ENCODE peak calls at places on chromosomes 13 and 19, in four cellular contexts. One of them, this sample, is unnamed.

GRCh38 chr19:38155453-38155852 is 68.6 kb downstream of the DPF1 start:
- DNase-seq in WTC11: no peak
- DNase-seq in K562: peak; percentile 77
- DNase-seq in GM12878: no peak
- DNase-seq in this sample: no peak

GRCh38 chr19:47344425-47344824 is 4.7 kb upstream of the DHX34 start:
- DNase-seq in GM12878: no peak
- DNase-seq in K562: no peak
- DNase-seq in WTC11: no peak
- DNase-seq in this sample: no peak

GRCh38 chr13:97542102-97542501 is 108.1 kb downstream of the RAP2A start:
- DNase-seq in K562: no peak
- DNase-seq in GM12878: no peak
- DNase-seq in WTC11: no peak
- DNase-seq in this sample: no peak

GRCh38 chr13:35697281-35697680 is 220.8 kb upstream of the MAB21L1 start:
- DNase-seq in WTC11: no peak
- DNase-seq in K562: no peak
- DNase-seq in GM12878: no peak
- DNase-seq in this sample: no peak

GRCh38 chr19:50449236-50449899 is 16.7 kb downstream of the MYBPC2 start:
- DNase-seq in K562: no peak
- DNase-seq in WTC11: no peak
- DNase-seq in GM12878: no peak
- DNase-seq in this sample: no peak

GRCh38 chr19:7203317-7203716 is 90.9 kb downstream of the INSR start:
- DNase-seq in K562: no peak
- DNase-seq in GM12878: no peak
- DNase-seq in WTC11: no peak
- DNase-seq in this sample: no peak

GRCh38 chr13:112446867-112447266 is 70.7 kb downstream of the SPACA7 start:
- DNase-seq in K562: no peak
- DNase-seq in GM12878: no peak
- DNase-seq in WTC11: no peak
- DNase-seq in this sample: no peak

GRCh38 chr13:42215578-42216421 is 56.2 kb upstream of the AKAP11 start:
- DNase-seq in GM12878: peak; percentile 4
- DNase-seq in WTC11: peak; percentile 42
- DNase-seq in K562: peak; percentile 45
- DNase-seq in this sample: peak; percentile 10

GRCh38 chr19:50190439-50190891 is 13.0 kb upstream of the MYH14 start:
- DNase-seq in GM12878: peak; percentile 37
- DNase-seq in K562: no peak
- DNase-seq in WTC11: no peak
- DNase-seq in this sample: no peak

GRCh38 chr13:99269627-99270252 is 11.6 kb upstream of the GPR18 start:
- DNase-seq in WTC11: no peak
- DNase-seq in K562: peak; percentile 56
- DNase-seq in GM12878: no peak
- DNase-seq in this sample: peak; percentile 25

GRCh38 chr13:39455534-39456175 is 147.3 kb downstream of the LHFPL6 start:
- DNase-seq in WTC11: no peak
- DNase-seq in K562: no peak
- DNase-seq in GM12878: no peak
- DNase-seq in this sample: no peak

GRCh38 chr13:92265408-92265807 is 867.0 kb downstream of the GPC5 start:
- DNase-seq in GM12878: no peak
- DNase-seq in WTC11: no peak
- DNase-seq in K562: no peak
- DNase-seq in this sample: no peak

GRCh38 chr19:6126335-6126974 is 9.0 kb upstream of the ACSBG2 start:
- DNase-seq in GM12878: peak; percentile 71
- DNase-seq in WTC11: no peak
- DNase-seq in K562: peak; percentile 79
- DNase-seq in this sample: peak; percentile 67

GRCh38 chr13:112653821-112654220 is 36.0 kb upstream of the ATP11A start:
- DNase-seq in K562: no peak
- DNase-seq in GM12878: no peak
- DNase-seq in WTC11: no peak
- DNase-seq in this sample: no peak

GRCh38 chr19:3862826-3863500 is 5.9 kb downstream of the ZFR2 start:
- DNase-seq in K562: no peak
- DNase-seq in WTC11: peak; percentile 18
- DNase-seq in GM12878: no peak
- DNase-seq in this sample: no peak

GRCh38 chr13:56907766-56908165 is 233.0 kb upstream of the PRR20A start:
- DNase-seq in K562: no peak
- DNase-seq in GM12878: no peak
- DNase-seq in WTC11: no peak
- DNase-seq in this sample: no peak

GRCh38 chr19:16259385-16260159 is 61.9 kb downstream of the AP1M1 start:
- DNase-seq in K562: no peak
- DNase-seq in GM12878: peak; percentile 52
- DNase-seq in WTC11: no peak
- DNase-seq in this sample: no peak

GRCh38 chr19:18768997-18769891 is 21.9 kb downstream of the COMP start:
- DNase-seq in WTC11: no peak
- DNase-seq in GM12878: no peak
- DNase-seq in K562: no peak
- DNase-seq in this sample: no peak

GRCh38 chr13:94706101-94706853 is 6.1 kb downstream of the SOX21 start:
- DNase-seq in WTC11: no peak
- DNase-seq in K562: no peak
- DNase-seq in GM12878: no peak
- DNase-seq in this sample: no peak

GRCh38 chr13:81302677-81303076 is 961.8 kb upstream of the SPRY2 start:
- DNase-seq in K562: no peak
- DNase-seq in GM12878: no peak
- DNase-seq in WTC11: no peak
- DNase-seq in this sample: no peak

GRCh38 chr13:59666504-59666903 is 497.2 kb downstream of the DIAPH3 start:
- DNase-seq in K562: no peak
- DNase-seq in WTC11: no peak
- DNase-seq in GM12878: no peak
- DNase-seq in this sample: no peak

GRCh38 chr19:33242911-33243310 is 17.3 kb upstream of the SLC7A10 start:
- DNase-seq in WTC11: no peak
- DNase-seq in K562: no peak
- DNase-seq in GM12878: no peak
- DNase-seq in this sample: no peak

GRCh38 chr13:80737513-80737912 is 396.6 kb upstream of the SPRY2 start:
- DNase-seq in GM12878: no peak
- DNase-seq in K562: no peak
- DNase-seq in WTC11: no peak
- DNase-seq in this sample: no peak

GRCh38 chr19:15702590-15702930 is 25.3 kb upstream of the OR10H2 start:
- DNase-seq in K562: peak; percentile 63
- DNase-seq in WTC11: no peak
- DNase-seq in GM12878: no peak
- DNase-seq in this sample: peak; percentile 83

GRCh38 chr13:66210677-66211076 is 1019.5 kb downstream of the PCDH9 start:
- DNase-seq in K562: peak; percentile 1
- DNase-seq in GM12878: no peak
- DNase-seq in WTC11: no peak
- DNase-seq in this sample: no peak

GRCh38 chr19:28239270-28239669 is 973.7 kb downstream of the UQCRFS1 start:
- DNase-seq in GM12878: no peak
- DNase-seq in K562: peak; percentile 30
- DNase-seq in WTC11: peak; percentile 80
- DNase-seq in this sample: no peak

GRCh38 chr13:31044658-31045620 is 112.5 kb downstream of the TEX26 start:
- DNase-seq in GM12878: peak; percentile 21
- DNase-seq in K562: no peak
- DNase-seq in WTC11: no peak
- DNase-seq in this sample: no peak

GRCh38 chr13:98195054-98195791 is 18.2 kb upstream of the RNF113B start:
- DNase-seq in K562: no peak
- DNase-seq in GM12878: no peak
- DNase-seq in WTC11: no peak
- DNase-seq in this sample: no peak

GRCh38 chr13:35818577-35819165 is 312.5 kb downstream of the DCLK1 start:
- DNase-seq in WTC11: no peak
- DNase-seq in K562: peak; percentile 14
- DNase-seq in GM12878: no peak
- DNase-seq in this sample: peak; percentile 7

GRCh38 chr13:74134777-74135305 is 637 bp upstream of the KLF12 start:
- DNase-seq in WTC11: peak; percentile 32
- DNase-seq in K562: no peak
- DNase-seq in GM12878: no peak
- DNase-seq in this sample: no peak

GRCh38 chr13:111789420-111789819 is 277.5 kb upstream of the SOX1 start:
- DNase-seq in WTC11: no peak
- DNase-seq in K562: no peak
- DNase-seq in GM12878: no peak
- DNase-seq in this sample: no peak

GRCh38 chr19:53655042-53655665 is 23.4 kb downstream of the DPRX start:
- DNase-seq in WTC11: no peak
- DNase-seq in GM12878: no peak
- DNase-seq in K562: no peak
- DNase-seq in this sample: no peak

GRCh38 chr13:44576396-44577235 is 486 bp upstream of the TSC22D1 start:
- DNase-seq in GM12878: no peak
- DNase-seq in WTC11: peak; percentile 35
- DNase-seq in K562: peak; percentile 17
- DNase-seq in this sample: no peak
- TF ChIP-seq TCF7 in GM12878: no peak
- TF ChIP-seq TCF7 in WTC11: no peak
- TF ChIP-seq TCF7 in K562: no peak
- TF ChIP-seq TCF7 in this sample: no peak

GRCh38 chr13:26010487-26011207 is 41.2 kb downstream of the SHISA2 start:
- DNase-seq in K562: no peak
- DNase-seq in WTC11: no peak
- DNase-seq in GM12878: no peak
- DNase-seq in this sample: no peak
- TF ChIP-seq TCF7 in K562: no peak
- TF ChIP-seq TCF7 in WTC11: no peak
- TF ChIP-seq TCF7 in GM12878: no peak
- TF ChIP-seq TCF7 in this sample: no peak

DNA sequence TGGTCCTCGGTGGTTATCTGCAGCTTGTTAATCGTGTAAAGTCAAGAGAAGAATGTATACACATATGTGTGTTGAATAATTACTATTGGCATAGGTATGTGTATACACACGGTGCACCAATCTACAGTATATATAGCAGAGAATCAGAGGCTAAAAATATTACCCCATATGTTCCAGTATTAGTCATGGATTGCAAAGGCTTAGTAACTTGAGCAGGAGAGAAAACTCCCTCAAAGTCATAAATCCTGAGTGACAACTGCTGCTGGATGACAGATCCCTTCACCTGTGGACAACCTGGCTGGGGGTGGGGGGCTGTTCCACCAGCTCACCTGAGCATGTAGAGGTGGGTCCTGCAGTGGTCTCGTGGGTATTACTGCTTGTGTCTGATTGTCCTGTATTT is 185.0 kb downstream of the ZNF536 start:
- DNase-seq in K562: no peak
- DNase-seq in GM12878: no peak
- DNase-seq in WTC11: no peak
- DNase-seq in this sample: no peak
- TF ChIP-seq TCF7 in K562: no peak
- TF ChIP-seq TCF7 in GM12878: no peak
- TF ChIP-seq TCF7 in WTC11: no peak
- TF ChIP-seq TCF7 in this sample: no peak

GRCh38 chr13:50990050-50990449 is 80.5 kb downstream of the RNASEH2B start:
- DNase-seq in GM12878: no peak
- DNase-seq in K562: peak; percentile 6
- DNase-seq in WTC11: no peak
- DNase-seq in this sample: no peak

GRCh38 chr13:50989476-50989875 is 79.9 kb downstream of the RNASEH2B start:
- DNase-seq in GM12878: no peak
- DNase-seq in WTC11: no peak
- DNase-seq in K562: peak; percentile 43
- DNase-seq in this sample: peak; percentile 14

GRCh38 chr13:50991624-50992610 is 82.3 kb downstream of the RNASEH2B start:
- DNase-seq in GM12878: peak; percentile 23
- DNase-seq in WTC11: no peak
- DNase-seq in K562: no peak
- DNase-seq in this sample: no peak

GRCh38 chr13:50993371-50993770 is 83.8 kb downstream of the RNASEH2B start:
- DNase-seq in GM12878: no peak
- DNase-seq in K562: no peak
- DNase-seq in WTC11: no peak
- DNase-seq in this sample: no peak

DNA sequence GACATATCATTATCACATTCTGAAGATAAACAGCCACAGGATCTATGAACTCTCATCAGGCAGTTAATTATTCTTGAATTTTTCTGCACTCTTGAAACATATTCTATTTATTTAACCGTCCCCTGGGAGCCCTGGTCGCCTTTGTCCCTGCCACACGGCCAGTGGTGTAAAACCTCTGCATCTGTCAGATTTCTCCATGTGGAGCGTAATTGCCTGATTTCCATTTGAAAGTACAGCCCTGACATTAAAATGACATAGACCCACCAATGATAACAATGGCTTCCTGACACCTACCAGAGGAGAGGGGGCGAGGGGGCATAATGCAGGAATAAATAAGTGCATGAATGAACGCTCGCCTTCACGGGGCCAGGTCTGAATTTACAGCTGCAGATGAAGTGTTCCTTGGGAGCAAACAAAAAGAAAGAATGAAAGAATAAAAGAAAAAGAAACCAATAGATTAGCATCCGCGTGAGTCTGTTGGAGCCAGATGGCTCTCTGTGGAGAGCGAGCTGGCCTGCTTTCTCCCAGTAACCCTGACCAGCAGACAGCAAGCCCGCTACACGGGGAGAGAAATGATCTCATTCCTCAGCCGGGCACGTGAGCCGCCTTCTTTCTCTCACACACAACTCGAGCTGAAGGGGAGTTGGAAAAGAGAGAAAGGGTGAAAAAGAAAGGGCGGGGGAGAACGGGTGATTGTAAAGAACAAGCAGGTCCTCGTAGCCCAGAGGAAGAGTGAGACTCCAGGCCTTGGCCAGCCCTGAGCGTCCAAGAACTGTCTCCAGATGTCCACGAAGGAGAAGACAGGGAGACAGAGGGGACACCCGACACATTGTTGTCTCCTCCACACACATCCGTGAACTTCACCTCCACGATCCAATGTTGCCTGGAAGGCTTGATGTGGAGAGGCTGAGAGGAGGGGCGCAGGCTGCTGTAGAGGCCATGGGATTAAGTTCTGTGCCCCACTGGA is 81.2 kb downstream of the RNASEH2B start:
- DNase-seq in K562: peak; percentile 7
- DNase-seq in GM12878: no peak
- DNase-seq in WTC11: no peak
- DNase-seq in this sample: no peak
- TF ChIP-seq TCF7 in K562: no peak
- TF ChIP-seq TCF7 in GM12878: no peak
- TF ChIP-seq TCF7 in WTC11: no peak
- TF ChIP-seq TCF7 in this sample: no peak